ENCODE peak calls at places on chromosome 6, in ten cellular contexts. J, A, C, S, I, P, G, B, Z and X are unnamed samples.

GRCh38 chr6:158071121-158072082 is 89.7 kb downstream of the SYNJ2 start:
- DNase-seq in J (no peak), A (no peak), C (no peak), S (no peak), I (peak), P (no peak), G (no peak), B (no peak), Z (no peak), X (no peak)

GRCh38 chr6:151036869-151037680 is 171.6 kb downstream of the MTHFD1L start:
- DNase-seq in J (peak), A (no peak), C (no peak), S (no peak), I (no peak), P (no peak), G (no peak), B (no peak), Z (no peak), X (no peak)

GRCh38 chr6:98039876-98040605 is 757.0 kb upstream of the MMS22L start:
- DNase-seq in J (peak), A (peak), C (peak), S (no peak), I (no peak), P (no peak), G (no peak), B (no peak), Z (no peak), X (no peak)

GRCh38 chr6:13397359-13398080 is 69.2 kb upstream of the TBC1D7 start:
- DNase-seq in J (peak), A (no peak), C (no peak), S (peak), I (no peak), P (no peak), G (no peak), B (no peak), Z (no peak), X (no peak)

GRCh38 chr6:20263059-20263458 is 50.8 kb upstream of the MBOAT1 start:
- DNase-seq in J (no peak), A (no peak), C (no peak), S (no peak), I (no peak), P (no peak), G (no peak), B (no peak), Z (no peak), X (no peak)

GRCh38 chr6:161279677-161280365 is 6.0 kb upstream of the AGPAT4 start:
- DNase-seq in J (peak), A (no peak), C (no peak), S (no peak), I (no peak), P (no peak), G (no peak), B (no peak), Z (no peak), X (no peak)

GRCh38 chr6:147382945-147383554 is 125.4 kb upstream of the SAMD5 start:
- DNase-seq in J (peak), A (peak), C (peak), S (no peak), I (no peak), P (no peak), G (no peak), B (no peak), Z (no peak), X (no peak)

GRCh38 chr6:52389264-52389625 is 27.3 kb downstream of the PAQR8 start:
- DNase-seq in J (peak), A (no peak), C (no peak), S (no peak), I (no peak), P (no peak), G (no peak), B (no peak), Z (no peak), X (no peak)

GRCh38 chr6:1479095-1479494 is 89.7 kb downstream of the FOXF2 start:
- DNase-seq in J (peak), A (peak), C (peak), S (no peak), I (no peak), P (no peak), G (peak), B (no peak), Z (no peak), X (peak)

GRCh38 chr6:56516003-56516402 is 126.7 kb downstream of the DST start:
- DNase-seq in J (no peak), A (no peak), C (no peak), S (no peak), I (no peak), P (no peak), G (no peak), B (no peak), Z (no peak), X (no peak)

GRCh38 chr6:88380083-88380482 is 213.9 kb upstream of the CNR1 start:
- DNase-seq in J (peak), A (peak), C (peak), S (no peak), I (peak), P (peak), G (peak), B (peak), Z (no peak), X (no peak)

GRCh38 chr6:110731196-110731595 is 84.1 kb downstream of the CDK19 start:
- DNase-seq in J (peak), A (no peak), C (peak), S (no peak), I (no peak), P (no peak), G (peak), B (no peak), Z (no peak), X (no peak)

GRCh38 chr6:97658090-97658489 is 375.1 kb upstream of the MMS22L start:
- DNase-seq in J (no peak), A (no peak), C (no peak), S (no peak), I (no peak), P (no peak), G (no peak), B (no peak), Z (no peak), X (no peak)

GRCh38 chr6:88983532-88983931 is 20.1 kb upstream of the RNGTT start:
- DNase-seq in J (peak), A (peak), C (peak), S (peak), I (no peak), P (no peak), G (no peak), B (no peak), Z (no peak), X (no peak)

GRCh38 chr6:21820442-21820841 is 226.9 kb downstream of the SOX4 start:
- DNase-seq in J (no peak), A (no peak), C (no peak), S (no peak), I (no peak), P (no peak), G (no peak), B (no peak), Z (no peak), X (no peak)

GRCh38 chr6:31874084-31874670 is 4.6 kb downstream of the SLC44A4 start:
- DNase-seq in J (no peak), A (no peak), C (no peak), S (no peak), I (no peak), P (no peak), G (no peak), B (no peak), Z (no peak), X (no peak)

GRCh38 chr6:159217595-159218275 is 48.5 kb downstream of the FNDC1 start:
- DNase-seq in J (peak), A (peak), C (peak), S (no peak), I (peak), P (no peak), G (no peak), B (no peak), Z (no peak), X (no peak)

GRCh38 chr6:34656378-34657036 is 40.1 kb downstream of the ILRUN start:
- DNase-seq in J (peak), A (peak), C (peak), S (peak), I (no peak), P (no peak), G (peak), B (no peak), Z (no peak), X (no peak)

GRCh38 chr6:151205971-151206600 is 33.7 kb upstream of the AKAP12 start:
- DNase-seq in J (no peak), A (peak), C (no peak), S (no peak), I (no peak), P (no peak), G (no peak), B (no peak), Z (no peak), X (no peak)

GRCh38 chr6:71887744-71888115 is 1.4 kb downstream of the RIMS1 start:
- DNase-seq in J (no peak), A (no peak), C (no peak), S (no peak), I (no peak), P (no peak), G (no peak), B (no peak), Z (no peak), X (no peak)

GRCh38 chr6:56582246-56582645 is 60.4 kb downstream of the DST start:
- DNase-seq in J (no peak), A (no peak), C (no peak), S (no peak), I (no peak), P (no peak), G (no peak), B (no peak), Z (no peak), X (no peak)

GRCh38 chr6:168147205-168147738 is 68.3 kb upstream of the FRMD1 start:
- DNase-seq in J (no peak), A (no peak), C (peak), S (no peak), I (no peak), P (no peak), G (no peak), B (no peak), Z (no peak), X (no peak)

DNA sequence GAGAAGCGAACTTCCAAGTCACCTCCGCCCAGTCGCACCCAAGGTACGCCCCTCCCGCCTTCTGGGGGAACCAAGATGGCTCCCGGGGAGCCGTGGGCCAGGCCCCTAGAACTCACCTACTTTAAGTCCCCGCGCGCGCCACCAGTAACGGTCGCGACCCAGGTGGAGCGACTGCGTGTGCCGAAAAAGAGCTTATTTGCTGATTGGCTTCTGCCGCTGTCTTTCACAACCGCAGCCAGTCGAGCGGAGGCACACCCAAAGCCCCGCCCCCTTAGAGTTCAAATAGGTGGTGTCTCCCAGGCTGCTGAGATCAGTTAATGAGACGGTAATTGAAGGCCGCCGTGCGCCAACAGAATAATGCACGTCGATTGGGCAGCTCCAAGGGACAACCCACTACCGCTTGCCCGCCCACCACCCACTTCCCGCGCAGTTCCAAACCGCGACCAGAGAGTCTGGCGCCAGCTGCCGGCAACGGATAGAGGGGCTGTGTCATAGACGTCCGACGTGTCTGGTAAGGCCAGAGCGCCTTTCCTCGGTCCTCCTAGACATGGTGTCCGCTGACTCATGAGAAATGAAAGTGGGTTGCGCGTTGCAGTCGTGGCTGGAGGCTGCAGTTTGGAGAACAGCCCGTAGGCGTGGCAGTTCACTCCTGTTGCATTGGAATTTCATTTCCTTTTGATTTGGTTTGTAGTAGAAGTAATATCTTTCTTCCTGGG is at the start of gene MDC1:
- DNase-seq in J (peak), A (peak), C (peak), S (peak), I (peak), P (peak), G (peak), B (peak), Z (peak), X (peak)
- H3K4me3 ChIP-seq in J (peak), A (peak), C (peak), S (peak), I (peak), P (peak), G (peak), B (peak), Z (peak), X (peak)

DNA sequence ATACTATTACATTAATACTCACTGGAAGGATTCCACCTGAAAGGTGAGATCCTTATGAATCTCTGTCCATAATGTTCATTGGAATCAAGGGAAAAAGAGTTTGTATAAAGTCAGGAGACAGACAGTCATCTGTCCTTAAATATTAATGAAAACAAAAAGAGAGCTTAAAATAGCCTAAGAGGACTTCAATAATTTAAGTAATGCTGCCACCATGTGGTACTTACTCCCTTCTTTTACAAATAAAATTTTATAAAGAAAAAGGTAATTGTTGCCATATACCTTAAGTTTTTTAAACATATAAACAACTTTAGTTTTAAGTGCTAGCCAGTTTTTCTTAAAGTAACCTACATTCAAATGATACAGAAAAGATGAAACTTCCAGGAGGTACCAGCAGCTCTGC is 5.1 kb downstream of the BLOC1S5 start:
- DNase-seq in J (peak), A (peak), C (peak), S (no peak), I (no peak), P (no peak), G (no peak), B (no peak), Z (no peak), X (no peak)
- TF ChIP-seq CTCF in J (peak), A (peak), C (peak), S (no peak), I (no peak), P (peak), G (peak), B (peak), Z (peak), X (peak)

DNA sequence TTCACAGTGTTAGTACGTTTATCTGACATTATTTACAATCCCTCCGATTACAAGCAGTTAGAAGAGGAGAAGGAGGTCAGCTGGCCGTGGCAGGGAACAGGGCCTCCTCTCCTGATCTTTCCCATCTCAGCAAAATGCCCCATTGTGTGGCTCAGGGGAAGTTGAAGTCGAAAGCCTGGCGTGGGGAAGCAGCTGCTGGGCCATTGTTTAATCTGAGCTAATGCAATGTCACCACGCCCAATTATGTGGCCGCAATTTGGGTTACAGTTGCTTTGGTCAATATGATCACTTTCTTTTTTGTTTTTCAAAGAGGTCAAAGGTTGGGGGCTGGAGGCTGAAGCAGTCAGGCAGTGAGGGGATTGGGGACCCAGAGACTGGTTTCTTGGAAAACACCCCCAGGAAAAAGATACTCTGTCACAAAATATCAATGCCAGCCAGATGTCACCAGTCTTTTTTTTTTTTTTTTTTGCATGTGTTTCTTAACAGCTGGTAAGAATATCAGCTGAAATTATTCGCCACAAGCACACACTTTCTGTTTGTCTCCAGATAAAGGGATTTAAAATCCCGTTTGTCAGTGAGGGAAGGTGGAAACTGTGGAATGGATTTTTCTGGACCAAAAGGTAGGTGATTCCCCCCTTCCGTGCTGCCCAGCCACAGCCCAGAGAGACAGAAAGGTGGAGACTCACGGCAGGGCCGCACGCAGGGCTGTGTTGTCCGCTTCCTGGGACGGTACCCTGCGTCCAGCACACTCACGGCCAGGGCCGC is 24.6 kb downstream of the DLL1 start:
- DNase-seq in J (no peak), A (no peak), C (no peak), S (peak), I (peak), P (no peak), G (no peak), B (no peak), Z (no peak), X (no peak)
- H3K4me3 ChIP-seq in J (peak), A (no peak), C (no peak), S (no peak), I (no peak), P (peak), G (no peak), B (no peak), Z (no peak), X (no peak)

DNA sequence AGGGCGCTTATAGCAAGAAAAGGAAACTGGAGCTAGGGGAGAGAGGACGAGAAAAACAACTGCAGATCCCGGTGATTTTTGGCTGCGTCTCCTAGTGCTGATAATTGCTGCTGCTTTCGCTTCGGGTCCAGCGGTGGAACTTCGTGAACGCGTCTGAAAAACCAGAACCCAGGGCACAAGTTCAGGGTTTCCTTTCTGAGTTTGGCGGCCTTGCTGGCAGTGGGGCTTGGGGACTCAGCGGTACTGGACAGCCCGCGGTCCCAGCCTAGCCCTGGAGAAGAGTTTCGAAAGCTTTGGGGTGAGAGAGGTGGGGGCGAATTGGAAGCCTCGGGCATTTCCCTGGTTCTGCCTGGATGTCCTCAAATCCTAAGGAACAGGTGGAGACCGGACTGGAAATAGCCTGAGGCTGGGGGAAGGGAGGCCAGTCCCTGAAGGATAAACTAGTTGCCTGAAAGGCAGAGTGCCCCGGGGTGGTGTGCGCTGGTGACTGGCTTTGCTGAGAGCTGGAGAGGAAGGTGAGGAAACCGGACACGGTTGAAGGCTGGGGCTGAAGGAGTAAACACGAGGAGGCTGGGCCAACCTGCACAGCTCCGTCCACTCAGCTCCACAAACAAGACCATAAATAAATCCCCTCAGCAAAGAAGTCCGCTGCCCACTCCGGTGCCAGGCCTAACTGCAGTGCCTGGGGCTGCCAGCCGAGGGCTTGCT is 857 bp downstream of the GMPR start:
- DNase-seq in J (peak), A (peak), C (peak), S (peak), I (peak), P (peak), G (no peak), B (peak), Z (peak), X (no peak)
- TF ChIP-seq CTCF in J (peak), A (peak), C (peak), S (peak), I (peak), P (peak), G (peak), B (peak), Z (peak), X (peak)

GRCh38 chr6:38701551-38701950 is 1.4 kb downstream of the GLO1 start:
- DNase-seq in J (no peak), A (no peak), C (no peak), S (no peak), I (no peak), P (no peak), G (no peak), B (no peak), Z (no peak), X (no peak)
- H3K4me3 ChIP-seq in J (no peak), A (no peak), C (no peak), S (no peak), I (no peak), P (no peak), G (no peak), B (no peak), Z (no peak), X (no peak)

GRCh38 chr6:26416288-26416687 is 14.2 kb downstream of the BTN3A1 start:
- DNase-seq in J (no peak), A (no peak), C (no peak), S (no peak), I (no peak), P (no peak), G (no peak), B (no peak), Z (no peak), X (no peak)

GRCh38 chr6:26422329-26422728 is 18.0 kb upstream of the BTN3A3 start:
- DNase-seq in J (no peak), A (no peak), C (no peak), S (no peak), I (no peak), P (no peak), G (no peak), B (no peak), Z (no peak), X (no peak)

GRCh38 chr6:26421259-26422144 is 18.8 kb upstream of the BTN3A3 start:
- DNase-seq in J (peak), A (peak), C (peak), S (peak), I (peak), P (peak), G (peak), B (peak), Z (peak), X (peak)

GRCh38 chr6:26415791-26416190 is 13.7 kb downstream of the BTN3A1 start:
- DNase-seq in J (no peak), A (no peak), C (no peak), S (no peak), I (no peak), P (no peak), G (no peak), B (no peak), Z (no peak), X (no peak)

DNA sequence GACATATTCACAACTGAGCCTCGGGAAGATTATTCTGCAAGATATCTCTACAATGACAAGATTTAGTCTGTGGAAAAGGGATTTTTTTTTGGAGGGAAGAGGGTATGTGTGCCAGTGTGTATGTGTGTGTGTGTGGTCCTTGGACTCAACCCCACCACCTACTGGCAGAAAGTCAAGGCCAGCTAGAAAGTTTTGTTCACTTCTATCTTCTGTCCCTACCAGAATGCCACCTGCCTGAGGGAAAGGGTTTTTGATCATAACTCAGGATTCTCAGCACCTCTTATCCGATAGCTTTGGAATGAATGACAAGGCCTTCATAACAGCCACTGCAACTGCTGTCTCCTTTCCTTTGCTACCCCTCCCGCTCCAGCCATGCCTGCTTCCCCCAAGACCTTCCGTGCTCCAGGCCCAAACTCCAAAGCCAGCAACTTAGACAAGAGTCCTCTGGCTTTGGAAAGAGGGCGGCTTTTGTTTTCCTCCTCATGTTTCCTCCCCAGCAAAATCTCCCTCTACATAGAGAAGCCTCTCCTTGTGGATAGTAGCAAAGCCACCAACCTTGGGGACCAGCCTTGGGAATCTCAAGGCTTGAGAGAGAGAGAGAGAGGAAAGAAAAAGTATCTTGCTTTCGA is 18.6 kb downstream of the BTN3A1 start:
- DNase-seq in J (peak), A (peak), C (peak), S (peak), I (no peak), P (no peak), G (no peak), B (no peak), Z (no peak), X (no peak)
- TF ChIP-seq CTCF in J (peak), A (peak), C (peak), S (peak), I (peak), P (no peak), G (peak), B (no peak), Z (peak), X (peak)

GRCh38 chr6:44221291-44221960 is 2.0 kb upstream of the SLC29A1 start:
- DNase-seq in J (peak), A (peak), C (peak), S (peak), I (peak), P (peak), G (no peak), B (peak), Z (peak), X (no peak)
- H3K4me3 ChIP-seq in J (no peak), A (no peak), C (no peak), S (peak), I (no peak), P (peak), G (no peak), B (peak), Z (no peak), X (no peak)

GRCh38 chr6:136249811-136250685 is at the start of gene MTFR2:
- DNase-seq in J (peak), A (peak), C (peak), S (peak), I (peak), P (peak), G (peak), B (peak), Z (peak), X (peak)
- TF ChIP-seq CTCF in J (no peak), A (no peak), C (no peak), S (no peak), I (no peak), P (no peak), G (no peak), B (no peak), Z (no peak), X (no peak)